ENCODE peak calls at places on chromosomes 12 and 14, in four cellular contexts. W is CD8-positive, alpha-beta T cell; V is GM23338; M is uterus. H is an unnamed sample.

GRCh38 chr12:96501139-96501741 is 11.9 kb downstream of the CFAP54 start:
- DNase-seq in M (no peak), V (peak; percentile 45), W (peak; percentile 68), H (peak; percentile 79)

GRCh38 chr12:85784096-85784720 is 52.0 kb downstream of the RASSF9 start:
- DNase-seq in M (no peak), W (no peak), V (no peak), H (no peak)

GRCh38 chr12:42669471-42669997 is 80.0 kb upstream of the PRICKLE1 start:
- DNase-seq in M (no peak), V (peak; percentile 71), W (no peak), H (no peak)

GRCh38 chr14:63940387-63940786 is 87.6 kb downstream of the SYNE2 start:
- DNase-seq in W (no peak), V (no peak), M (no peak), H (no peak)

GRCh38 chr12:54019111-54019811 is 9.0 kb upstream of the HOXC6 start:
- DNase-seq in M (no peak), W (no peak), V (peak; percentile 78), H (peak; percentile 70)

GRCh38 chr12:96192926-96193573 is 1.1 kb upstream of the ELK3 start:
- DNase-seq in V (no peak), W (no peak), M (no peak), H (no peak)

GRCh38 chr12:104750061-104750460 is 208.0 kb downstream of the SLC41A2 start:
- DNase-seq in V (no peak), M (no peak), W (no peak), H (peak; percentile 73)

GRCh38 chr14:83867871-83868270 is 1662.1 kb upstream of the FLRT2 start:
- DNase-seq in M (no peak), W (no peak), V (no peak), H (no peak)

GRCh38 chr14:93231129-93231979 is 24.3 kb downstream of the UBR7 start:
- DNase-seq in W (no peak), V (no peak), M (no peak), H (peak; percentile 53)

GRCh38 chr12:12903642-12904609 is 12.6 kb downstream of the GPRC5A start:
- DNase-seq in M (no peak), W (no peak), V (no peak), H (no peak)

GRCh38 chr12:12899530-12900380 is 8.4 kb downstream of the GPRC5A start:
- DNase-seq in W (no peak), M (peak; percentile 71), V (no peak), H (peak; percentile 98)

GRCh38 chr12:12900786-12901157 is 9.4 kb downstream of the GPRC5A start:
- DNase-seq in M (no peak), V (no peak), W (no peak), H (no peak)

GRCh38 chr12:12901158-12901791 is 9.9 kb downstream of the GPRC5A start:
- DNase-seq in M (peak; percentile 73), V (no peak), W (no peak), H (peak; percentile 99)

DNA sequence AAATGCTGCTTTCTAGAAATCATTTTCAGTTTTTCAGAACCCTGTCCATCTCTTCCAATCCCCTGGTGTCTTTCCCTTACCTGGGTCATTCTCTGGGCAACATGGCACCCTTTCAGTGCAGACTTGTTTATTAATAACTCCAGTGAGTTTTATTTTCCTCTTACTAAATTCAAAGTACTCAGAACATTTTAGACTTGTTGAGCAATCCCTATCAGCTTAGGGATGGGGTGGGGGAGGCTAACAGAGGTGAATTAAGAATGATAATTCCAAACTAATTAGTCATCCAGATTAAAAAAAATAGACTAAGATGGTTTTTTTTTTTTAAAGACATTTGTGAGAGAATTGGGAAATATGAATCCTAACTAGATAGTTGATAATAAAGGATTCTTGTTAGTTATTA is 10.7 kb downstream of the GPRC5A start:
- DNase-seq in W (no peak), V (no peak), M (peak; percentile 41), H (peak; percentile 90)
- H3K4me3 ChIP-seq in W (no peak overlapping the region), V (no peak overlapping the region), M (no peak overlapping the region), H (peak overlapping the region; percentile 22)

DNA sequence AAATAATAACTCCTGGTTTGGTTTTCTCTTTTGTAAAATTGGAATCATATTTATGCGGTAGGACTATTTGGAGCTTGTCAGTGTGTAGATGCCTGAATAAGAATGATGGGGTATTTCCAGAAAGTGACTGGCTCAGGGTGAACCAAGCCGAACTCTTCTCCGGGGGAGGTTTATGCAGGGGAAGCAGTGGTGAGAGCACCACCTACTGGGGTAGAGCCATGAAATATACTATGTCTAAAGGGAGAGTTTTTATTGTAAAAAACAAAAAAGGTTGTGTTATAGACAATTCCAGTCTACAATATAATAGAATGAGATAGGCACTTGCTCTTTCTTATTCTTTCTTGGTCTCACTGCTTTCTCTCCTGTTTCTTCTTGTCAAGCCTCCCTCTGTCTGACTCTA is 222.9 kb upstream of the SLC16A7 start:
- DNase-seq in M (no peak), W (no peak), V (peak; percentile 79), H (peak; percentile 5)
- TF ChIP-seq CTCF in M (no peak), W (no peak), V (peak; percentile 83), H (peak; percentile 36)

GRCh38 chr12:45224311-45224710 is 8.4 kb downstream of the ANO6 start:
- DNase-seq in M (no peak), V (no peak), W (no peak), H (no peak)
- H3K4me3 ChIP-seq in M (no peak overlapping the region), V (no peak overlapping the region), W (no peak overlapping the region), H (no peak overlapping the region)

DNA sequence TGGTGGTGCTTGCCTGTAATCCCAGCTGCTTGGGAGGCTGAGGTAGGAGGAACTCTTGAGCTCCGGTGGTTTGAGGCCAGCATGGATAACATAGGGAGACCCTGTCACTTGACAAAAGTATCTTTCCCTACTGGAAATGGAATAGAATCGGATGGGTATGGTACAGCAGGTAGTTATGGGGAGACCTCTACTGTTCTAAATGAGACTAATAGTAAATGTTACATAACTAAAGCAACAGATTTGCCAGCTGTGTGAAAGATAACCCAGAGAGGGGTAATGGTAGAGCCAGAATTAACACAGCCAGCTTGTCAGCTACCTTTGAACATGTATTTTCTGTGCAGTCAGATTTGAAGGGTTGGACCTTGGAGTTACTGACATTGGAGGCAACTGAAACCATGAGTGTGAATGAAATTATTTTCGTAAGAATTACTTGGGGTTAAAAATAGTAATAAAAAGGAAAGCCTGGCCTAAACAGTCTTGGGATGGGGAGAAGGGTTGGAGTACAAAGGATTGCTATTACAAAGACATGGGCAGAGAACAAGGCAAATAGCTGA is 21.7 kb upstream of the NUP107 start:
- DNase-seq in V (no peak), M (no peak), W (no peak), H (no peak)
- TF ChIP-seq CTCF in V (peak; percentile 39), M (no peak), W (no peak), H (no peak)

GRCh38 chr12:89347325-89347829 is 4.9 kb downstream of the DUSP6 start:
- DNase-seq in M (no peak), V (no peak), W (no peak), H (no peak)
- H3K4me3 ChIP-seq in M (no peak overlapping the region), V (peak overlapping the region; percentile 59), W (no peak overlapping the region), H (peak overlapping the region; percentile 26)

GRCh38 chr14:89041245-89041585 is 216.8 kb downstream of the TTC8 start:
- DNase-seq in M (no peak), V (no peak), W (no peak), H (no peak)

GRCh38 chr14:89037065-89037464 is 212.6 kb downstream of the TTC8 start:
- DNase-seq in W (no peak), V (no peak), M (no peak), H (no peak)

GRCh38 chr14:89040080-89040437 is 215.6 kb downstream of the TTC8 start:
- DNase-seq in W (no peak), V (no peak), M (no peak), H (no peak)

GRCh38 chr14:89042021-89042420 is 217.6 kb downstream of the TTC8 start:
- DNase-seq in V (no peak), M (no peak), W (no peak), H (no peak)

DNA sequence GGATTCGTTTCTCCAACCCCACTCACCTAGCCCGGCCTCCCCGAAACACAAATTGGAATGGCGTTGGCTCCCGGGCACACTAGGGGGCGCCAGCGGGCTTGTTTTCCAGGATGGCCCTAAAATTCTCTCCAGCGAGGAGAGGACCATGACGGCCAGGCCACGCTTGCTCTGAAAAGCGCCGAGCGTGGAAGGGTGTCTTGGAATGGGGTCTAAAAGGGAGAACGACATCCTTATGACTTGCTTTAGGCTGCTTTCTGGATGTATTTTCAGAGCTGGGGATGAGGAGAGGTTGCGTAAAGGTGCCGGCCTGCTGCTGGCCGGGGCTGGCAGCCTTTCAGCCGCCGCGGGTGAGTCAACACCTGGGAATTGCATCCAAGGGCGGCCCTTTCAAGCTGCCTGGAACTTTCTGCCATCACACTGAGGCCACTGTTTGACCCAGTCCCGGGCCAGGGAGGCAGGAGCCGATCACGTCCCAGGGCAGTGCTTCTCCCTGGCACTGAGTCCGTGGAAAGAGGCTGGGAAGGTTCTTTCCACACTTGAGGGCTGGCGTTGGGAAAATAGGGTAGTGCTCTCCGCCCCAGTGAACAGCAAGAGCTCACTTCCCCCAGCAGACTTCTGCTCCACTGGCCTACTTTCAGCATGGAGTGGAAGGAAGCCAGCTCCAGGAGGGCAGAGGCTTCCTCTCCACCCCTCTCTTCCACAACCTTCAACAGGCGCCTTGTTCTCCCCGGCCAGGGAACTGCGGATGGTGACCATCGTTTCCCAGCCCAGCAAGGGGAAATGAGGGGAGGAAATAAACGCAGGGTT is 216.2 kb downstream of the TTC8 start:
- DNase-seq in W (peak; percentile 90), V (peak; percentile 95), M (peak; percentile 91), H (peak; percentile 88)
- TF ChIP-seq CTCF in W (peak; percentile 90), V (peak; percentile 95), M (peak; percentile 95), H (peak; percentile 99)

GRCh38 chr12:93740721-93741120 is 63.5 kb downstream of the CRADD start:
- DNase-seq in M (no peak), V (peak; percentile 11), W (no peak), H (peak; percentile 83)
- H3K4me3 ChIP-seq in M (peak overlapping the region; percentile 16), V (peak overlapping the region; percentile 59), W (no peak overlapping the region), H (peak overlapping the region; percentile 24)

DNA sequence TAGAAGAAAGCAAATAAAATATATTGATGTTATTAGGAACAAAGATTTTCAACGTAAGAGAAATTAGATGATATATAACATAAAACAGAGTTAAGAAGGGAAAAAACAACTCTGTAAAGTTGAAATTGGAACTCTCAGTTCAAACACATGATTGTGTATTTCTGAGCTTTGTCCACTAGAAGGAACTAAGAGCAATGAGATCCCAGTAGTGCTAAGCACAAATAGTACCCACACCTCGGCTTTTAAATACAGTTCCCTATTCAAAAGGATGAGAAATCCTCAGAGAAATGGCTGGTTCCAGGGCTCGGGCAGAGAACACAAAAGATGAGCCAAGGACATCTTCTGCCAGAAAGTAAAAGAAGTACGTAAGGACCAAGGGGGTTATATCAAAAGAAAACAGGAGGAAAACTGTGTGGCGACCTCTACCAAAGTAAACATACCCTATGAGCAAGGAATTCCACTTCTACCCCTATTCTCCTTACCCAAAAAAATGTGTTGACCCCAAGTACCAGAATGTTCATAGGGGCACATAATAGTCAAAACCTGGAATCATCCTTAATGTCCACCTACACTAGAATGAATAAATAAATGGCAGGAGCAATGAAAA is 96.6 kb downstream of the SPTSSA start:
- DNase-seq in V (peak; percentile 15), M (no peak), W (no peak), H (peak; percentile 37)
- TF ChIP-seq CTCF in V (no peak), M (peak; percentile 23), W (no peak), H (peak; percentile 42)